ENCODE peak calls at places on chromosome 14, in four cellular contexts. Y is AG09319, N is H9, D is tibial artery. C is an unnamed sample.
A peak's percentile ranks its signal among the peaks of the same experiment; 100 is the strongest.

GRCh38 chr14:72303930-72304329 is 371.7 kb downstream of the RGS6 start:
- DNase-seq in N (no peak), D (no peak), Y (no peak), C (no peak)

GRCh38 chr14:67571991-67572323 is 28.1 kb downstream of the PIGH start:
- DNase-seq in Y (no peak), N (no peak), D (peak; percentile 50), C (peak; percentile 77)

GRCh38 chr14:99035268-99035667 is 236.7 kb downstream of the BCL11B start:
- DNase-seq in D (peak; percentile 72), N (no peak), Y (peak; percentile 10), C (no peak)

GRCh38 chr14:88825503-88825902 is 1.1 kb downstream of the TTC8 start:
- DNase-seq in N (no peak), Y (no peak), D (no peak), C (no peak)

GRCh38 chr14:73491256-73491976 is 683 bp downstream of the RIOX1 start:
- DNase-seq in Y (no peak), N (peak; percentile 62), D (peak; percentile 79), C (no peak)

GRCh38 chr14:68549966-68550705 is 242.7 kb downstream of the ZFP36L1 start:
- DNase-seq in D (no peak), N (no peak), Y (no peak), C (no peak)

GRCh38 chr14:38548091-38548490 is 292.2 kb upstream of the CLEC14A start:
- DNase-seq in N (no peak), D (no peak), Y (no peak), C (no peak)

GRCh38 chr14:59630281-59630963 is 53.8 kb upstream of the CCDC175 start:
- DNase-seq in N (peak; percentile 44), D (peak; percentile 79), Y (no peak), C (no peak)

GRCh38 chr14:90556666-90557450 is 160.0 kb downstream of the CALM1 start:
- DNase-seq in D (no peak), Y (no peak), N (no peak), C (peak; percentile 68)

GRCh38 chr14:39884091-39884490 is 451.9 kb upstream of the FBXO33 start:
- DNase-seq in N (no peak), Y (no peak), D (no peak), C (no peak)

GRCh38 chr14:37147310-37147875 is 25.0 kb downstream of the SLC25A21 start:
- DNase-seq in N (no peak), D (no peak), Y (no peak), C (no peak)

GRCh38 chr14:27528328-27528727 is 930.5 kb upstream of the NOVA1 start:
- DNase-seq in N (no peak), D (no peak), Y (no peak), C (no peak)

GRCh38 chr14:50018236-50019210 is 97.8 kb downstream of the VCPKMT start:
- DNase-seq in Y (no peak), D (peak; percentile 75), N (no peak), C (no peak)

GRCh38 chr14:104697892-104698583 is 8.6 kb downstream of the INF2 start:
- DNase-seq in Y (no peak), N (no peak), D (no peak), C (no peak)

GRCh38 chr14:20427231-20428009 is 8.5 kb downstream of the KLHL33 start:
- DNase-seq in N (no peak), Y (no peak), D (no peak), C (no peak)

GRCh38 chr14:76690502-76691105 is 70.7 kb upstream of the VASH1 start:
- DNase-seq in Y (no peak), N (no peak), D (no peak), C (no peak)

GRCh38 chr14:50260511-50260910 is 29.1 kb upstream of the SOS2 start:
- DNase-seq in Y (peak; percentile 19), N (no peak), D (no peak), C (no peak)

GRCh38 chr14:68111733-68112270 is 292.2 kb downstream of the RAD51B start:
- DNase-seq in N (no peak), D (no peak), Y (no peak), C (no peak)

GRCh38 chr14:104215706-104216334 is 77.4 kb downstream of the KIF26A start:
- DNase-seq in N (no peak), D (no peak), Y (no peak), C (no peak)

GRCh38 chr14:77181124-77181602 is 435 bp upstream of the TMEM63C start:
- DNase-seq in Y (no peak), N (no peak), D (no peak), C (no peak)

GRCh38 chr14:80095623-80096022 is 115.7 kb downstream of the DIO2 start:
- DNase-seq in N (no peak), Y (peak; percentile 23), D (no peak), C (no peak)

GRCh38 chr14:89432226-89432625 is 15.2 kb upstream of the FOXN3 start:
- DNase-seq in N (no peak), D (peak; percentile 51), Y (no peak), C (no peak)

GRCh38 chr14:99296517-99296916 is 24.5 kb upstream of the BCL11B start:
- DNase-seq in Y (no peak), D (no peak), N (no peak), C (peak; percentile 28)

GRCh38 chr14:67539116-67539515 is 6.0 kb downstream of the PLEKHH1 start:
- DNase-seq in N (no peak), Y (no peak), D (no peak), C (no peak)

GRCh38 chr14:61525293-61526011 is 169.9 kb upstream of the HIF1A start:
- DNase-seq in N (no peak), D (peak; percentile 92), Y (no peak), C (no peak)

GRCh38 chr14:104496095-104496494 is 83.5 kb upstream of the C14orf180 start:
- DNase-seq in D (no peak), N (peak; percentile 8), Y (no peak), C (no peak)

GRCh38 chr14:22865424-22866215 is 5.9 kb upstream of the LRP10 start:
- DNase-seq in Y (no peak), N (peak; percentile 84), D (peak; percentile 10), C (no peak)
- TF ChIP-seq CTCF in Y (peak; percentile 13), N (peak; percentile 84), D (no peak), C (peak; percentile 50)

GRCh38 chr14:94116701-94117100 is 6.2 kb downstream of the IFI27 start:
- DNase-seq in N (no peak), D (peak; percentile 40), Y (no peak), C (peak; percentile 82)

GRCh38 chr14:94113908-94114588 is 3.5 kb downstream of the IFI27 start:
- DNase-seq in Y (no peak), D (no peak), N (peak; percentile 8), C (no peak)

GRCh38 chr14:94115068-94115591 is 4.6 kb downstream of the IFI27 start:
- DNase-seq in N (no peak), Y (no peak), D (peak; percentile 35), C (no peak)

GRCh38 chr14:94114589-94115067 is 4.1 kb downstream of the IFI27 start:
- DNase-seq in Y (no peak), D (peak; percentile 59), N (peak; percentile 5), C (no peak)

DNA sequence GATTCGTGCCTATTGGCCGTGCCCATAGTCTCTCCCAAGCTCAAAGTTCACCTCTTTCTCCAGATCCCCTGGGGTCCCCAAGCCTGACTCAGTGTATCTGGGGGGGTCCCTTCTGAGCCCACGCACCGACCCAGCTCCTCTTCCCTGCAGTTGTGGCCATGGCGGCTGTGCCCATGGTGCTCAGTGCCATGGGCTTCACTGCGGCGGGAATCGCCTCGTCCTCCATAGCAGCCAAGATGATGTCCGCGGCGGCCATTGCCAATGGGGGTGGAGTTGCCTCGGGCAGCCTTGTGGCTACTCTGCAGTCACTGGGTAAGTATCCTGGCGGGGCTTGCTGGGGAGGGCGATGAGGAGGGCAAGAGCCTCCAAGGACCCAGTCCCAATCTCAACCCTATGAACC is 5.1 kb downstream of the IFI27 start:
- DNase-seq in D (no peak), N (no peak), Y (no peak), C (peak; percentile 86)
- TF ChIP-seq CTCF in D (no peak), N (no peak), Y (no peak), C (no peak)

GRCh38 chr14:47678157-47678556 is 2.8 kb upstream of the MDGA2 start:
- DNase-seq in D (no peak), N (no peak), Y (no peak), C (no peak)
- TF ChIP-seq CTCF in D (no peak), N (peak; percentile 48), Y (no peak), C (no peak)

GRCh38 chr14:65415613-65416012 is 3.1 kb downstream of the FUT8 start:
- DNase-seq in N (no peak), D (no peak), Y (no peak), C (no peak)
- TF ChIP-seq CTCF in N (no peak), D (no peak), Y (no peak), C (no peak)

GRCh38 chr14:74980398-74980745 is 22.3 kb upstream of the EIF2B2 start:
- DNase-seq in D (peak; percentile 73), N (no peak), Y (no peak), C (no peak)

GRCh38 chr14:74980746-74981661 is 21.7 kb upstream of the EIF2B2 start:
- DNase-seq in D (peak; percentile 97), N (peak; percentile 59), Y (no peak), C (no peak)

GRCh38 chr14:74978416-74978947 is 23.1 kb upstream of the PGF start:
- DNase-seq in D (peak; percentile 59), Y (no peak), N (peak; percentile 39), C (no peak)

GRCh38 chr14:74979029-74979428 is 23.6 kb upstream of the PGF start:
- DNase-seq in D (no peak), N (no peak), Y (no peak), C (no peak)

GRCh38 chr14:74979442-74980397 is 23.0 kb upstream of the EIF2B2 start:
- DNase-seq in D (peak; percentile 93), N (peak; percentile 68), Y (peak; percentile 81), C (no peak)
- TF ChIP-seq CTCF in D (peak; percentile 23), N (peak; percentile 23), Y (peak; percentile 49), C (peak; percentile 67)

DNA sequence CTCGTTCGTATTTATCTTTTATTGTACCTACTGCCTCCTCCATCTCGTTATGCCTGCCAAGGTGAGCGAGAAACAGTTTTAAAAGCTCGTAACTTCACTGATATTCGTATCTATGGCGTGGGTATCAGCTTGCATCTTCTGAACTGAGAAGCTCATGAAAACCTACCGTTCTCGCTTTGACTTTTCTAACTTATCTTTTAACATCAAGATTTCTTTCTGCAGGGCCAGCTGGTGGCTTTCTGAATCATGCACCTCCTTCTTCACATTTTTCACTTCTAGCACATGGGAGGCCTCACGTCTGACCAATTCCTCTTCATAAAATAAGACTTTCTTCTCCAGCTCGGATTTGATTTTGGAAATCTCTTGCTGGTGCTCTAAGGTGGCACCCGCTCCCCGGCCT is 45.8 kb downstream of the AMN start:
- DNase-seq in N (no peak), D (no peak), Y (no peak), C (no peak)
- TF ChIP-seq CTCF in N (no peak), D (no peak), Y (no peak), C (no peak)

DNA sequence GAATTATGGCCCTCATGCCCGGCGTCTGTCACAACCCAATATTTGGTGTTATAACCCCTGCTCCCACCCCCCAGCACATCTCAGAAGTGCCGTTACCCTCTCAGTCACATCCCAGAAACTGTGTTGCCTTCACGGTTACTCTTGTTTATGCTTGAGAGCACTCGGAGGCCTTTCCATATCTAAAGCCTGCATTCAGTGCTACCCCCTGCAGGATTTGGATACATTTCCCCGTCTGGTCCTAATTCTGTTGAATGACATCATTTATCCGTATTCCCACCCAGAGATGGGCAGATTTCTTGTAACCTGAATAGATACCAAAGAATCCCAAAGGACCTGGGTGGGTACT is 19.1 kb upstream of the FOS start:
- DNase-seq in D (no peak), Y (peak; percentile 49), N (no peak), C (no peak)
- TF ChIP-seq CTCF in D (peak; percentile 20), Y (no peak), N (peak; percentile 25), C (peak; percentile 70)

GRCh38 chr14:87014854-87015253 is 978.1 kb downstream of the GALC start:
- DNase-seq in N (no peak), D (no peak), Y (no peak), C (no peak)
- TF ChIP-seq CTCF in N (peak; percentile 47), D (no peak), Y (no peak), C (no peak)

C was measured in chondrocyte.